ENCODE peak calls at places on chromosome 16, in nine cellular contexts. One of them, this sample, is unnamed.
A peak's percentile ranks its signal among the peaks of the same experiment; 100 is the strongest.

GRCh38 chr16:24645739-24646645 is 83.5 kb upstream of the TNRC6A start:
- DNase-seq in breast epithelium: no peak
- DNase-seq in upper lobe of left lung: no peak
- DNase-seq in prostate gland: no peak
- DNase-seq in K562: no peak
- DNase-seq in sigmoid colon: peak; percentile 67
- DNase-seq in HL-60: no peak
- DNase-seq in transverse colon: no peak
- DNase-seq in spleen: no peak
- DNase-seq in this sample: no peak

GRCh38 chr16:54930034-54930938 is at the start of gene IRX5:
- DNase-seq in breast epithelium: peak; percentile 96
- DNase-seq in upper lobe of left lung: peak; percentile 91
- DNase-seq in prostate gland: peak; percentile 96
- DNase-seq in K562: peak; percentile 83
- DNase-seq in sigmoid colon: peak; percentile 83
- DNase-seq in HL-60: peak; percentile 87
- DNase-seq in transverse colon: peak; percentile 65
- DNase-seq in spleen: peak; percentile 86
- DNase-seq in this sample: no peak

GRCh38 chr16:23640669-23640958 is 496 bp downstream of the PALB2 start:
- DNase-seq in breast epithelium: no peak
- DNase-seq in upper lobe of left lung: no peak
- DNase-seq in prostate gland: no peak
- DNase-seq in K562: no peak
- DNase-seq in sigmoid colon: no peak
- DNase-seq in HL-60: peak; percentile 43
- DNase-seq in transverse colon: no peak
- DNase-seq in spleen: no peak
- DNase-seq in this sample: no peak

GRCh38 chr16:9048302-9048700 is 43.1 kb upstream of the HAPSTR1 start:
- DNase-seq in breast epithelium: no peak
- DNase-seq in upper lobe of left lung: no peak
- DNase-seq in prostate gland: no peak
- DNase-seq in K562: no peak
- DNase-seq in sigmoid colon: no peak
- DNase-seq in HL-60: no peak
- DNase-seq in transverse colon: no peak
- DNase-seq in spleen: no peak
- DNase-seq in this sample: no peak

GRCh38 chr16:9357829-9358228 is 266.4 kb downstream of the HAPSTR1 start:
- DNase-seq in breast epithelium: no peak
- DNase-seq in upper lobe of left lung: no peak
- DNase-seq in prostate gland: no peak
- DNase-seq in K562: no peak
- DNase-seq in sigmoid colon: no peak
- DNase-seq in HL-60: no peak
- DNase-seq in transverse colon: no peak
- DNase-seq in spleen: no peak
- DNase-seq in this sample: no peak

GRCh38 chr16:11024333-11025053 is 80.1 kb downstream of the CLEC16A start:
- DNase-seq in breast epithelium: no peak
- DNase-seq in upper lobe of left lung: no peak
- DNase-seq in prostate gland: no peak
- DNase-seq in K562: no peak
- DNase-seq in sigmoid colon: no peak
- DNase-seq in HL-60: no peak
- DNase-seq in transverse colon: no peak
- DNase-seq in spleen: no peak
- DNase-seq in this sample: no peak

GRCh38 chr16:30032083-30032819 is 1.2 kb upstream of the TLCD3B start:
- DNase-seq in breast epithelium: no peak
- DNase-seq in upper lobe of left lung: peak; percentile 33
- DNase-seq in prostate gland: no peak
- DNase-seq in K562: peak; percentile 68
- DNase-seq in sigmoid colon: no peak
- DNase-seq in HL-60: no peak
- DNase-seq in transverse colon: peak; percentile 57
- DNase-seq in spleen: no peak
- DNase-seq in this sample: no peak

GRCh38 chr16:17497648-17498047 is 26.9 kb upstream of the XYLT1 start:
- DNase-seq in breast epithelium: no peak
- DNase-seq in upper lobe of left lung: no peak
- DNase-seq in prostate gland: no peak
- DNase-seq in K562: no peak
- DNase-seq in sigmoid colon: no peak
- DNase-seq in HL-60: no peak
- DNase-seq in transverse colon: no peak
- DNase-seq in spleen: no peak
- DNase-seq in this sample: peak; percentile 16

GRCh38 chr16:19286827-19287226 is 1.3 kb downstream of the CLEC19A start:
- DNase-seq in breast epithelium: no peak
- DNase-seq in upper lobe of left lung: no peak
- DNase-seq in prostate gland: no peak
- DNase-seq in K562: no peak
- DNase-seq in sigmoid colon: no peak
- DNase-seq in HL-60: no peak
- DNase-seq in transverse colon: no peak
- DNase-seq in spleen: no peak
- DNase-seq in this sample: no peak

GRCh38 chr16:64590516-64590915 is 531.3 kb downstream of the CDH11 start:
- DNase-seq in breast epithelium: no peak
- DNase-seq in upper lobe of left lung: no peak
- DNase-seq in prostate gland: no peak
- DNase-seq in K562: no peak
- DNase-seq in sigmoid colon: no peak
- DNase-seq in HL-60: no peak
- DNase-seq in transverse colon: no peak
- DNase-seq in spleen: no peak
- DNase-seq in this sample: no peak

GRCh38 chr16:1073566-1074378 is 1.2 kb downstream of the SSTR5 start:
- DNase-seq in breast epithelium: no peak
- DNase-seq in upper lobe of left lung: no peak
- DNase-seq in prostate gland: no peak
- DNase-seq in K562: peak; percentile 30
- DNase-seq in sigmoid colon: no peak
- DNase-seq in HL-60: no peak
- DNase-seq in transverse colon: no peak
- DNase-seq in spleen: no peak
- DNase-seq in this sample: no peak

GRCh38 chr16:70804153-70804728 is 3.3 kb upstream of the VAC14 start:
- DNase-seq in breast epithelium: no peak
- DNase-seq in upper lobe of left lung: no peak
- DNase-seq in prostate gland: no peak
- DNase-seq in K562: no peak
- DNase-seq in sigmoid colon: no peak
- DNase-seq in HL-60: peak; percentile 91
- DNase-seq in transverse colon: no peak
- DNase-seq in spleen: no peak
- DNase-seq in this sample: no peak
- H3K4me3 ChIP-seq in breast epithelium: no peak overlapping the region
- H3K4me3 ChIP-seq in upper lobe of left lung: no peak overlapping the region
- H3K4me3 ChIP-seq in prostate gland: no peak overlapping the region
- H3K4me3 ChIP-seq in K562: no peak overlapping the region
- H3K4me3 ChIP-seq in sigmoid colon: no peak overlapping the region
- H3K4me3 ChIP-seq in HL-60: no peak overlapping the region
- H3K4me3 ChIP-seq in transverse colon: no peak overlapping the region
- H3K4me3 ChIP-seq in spleen: no peak overlapping the region
- H3K4me3 ChIP-seq in this sample: no peak overlapping the region

DNA sequence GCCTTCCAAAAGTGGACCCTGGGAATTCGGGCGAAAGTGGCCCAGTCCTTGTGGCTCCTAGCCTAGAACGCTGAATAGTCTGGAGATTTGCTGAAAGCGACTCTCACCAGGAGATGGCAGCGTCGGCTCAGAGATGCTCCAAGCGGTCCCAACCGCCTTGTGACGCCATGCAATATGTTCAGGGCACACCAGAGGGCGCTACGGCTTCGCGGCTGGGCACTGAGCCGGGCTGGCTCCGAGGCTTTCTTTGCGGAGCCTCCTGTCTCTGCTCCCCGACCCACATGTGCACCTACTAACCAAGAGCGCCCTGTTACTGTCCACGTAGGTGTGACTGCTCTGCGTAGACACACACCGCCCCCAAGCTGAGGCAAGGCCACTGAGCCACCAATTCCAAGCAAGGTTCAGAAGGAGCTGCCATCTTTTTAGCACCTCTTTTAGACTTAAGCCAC is 36.9 kb downstream of the SYCE1L start:
- DNase-seq in breast epithelium: peak; percentile 90
- DNase-seq in upper lobe of left lung: peak; percentile 86
- DNase-seq in prostate gland: peak; percentile 82
- DNase-seq in K562: peak; percentile 87
- DNase-seq in sigmoid colon: peak; percentile 91
- DNase-seq in HL-60: peak; percentile 54
- DNase-seq in transverse colon: peak; percentile 89
- DNase-seq in spleen: peak; percentile 94
- DNase-seq in this sample: no peak
- TF ChIP-seq POLR2AphosphoS5 in breast epithelium: peak; percentile 66
- TF ChIP-seq POLR2AphosphoS5 in upper lobe of left lung: no peak
- TF ChIP-seq POLR2AphosphoS5 in prostate gland: peak; percentile 22
- TF ChIP-seq POLR2AphosphoS5 in K562: no peak
- TF ChIP-seq POLR2AphosphoS5 in sigmoid colon: no peak
- TF ChIP-seq POLR2AphosphoS5 in HL-60: no peak
- TF ChIP-seq POLR2AphosphoS5 in transverse colon: no peak
- TF ChIP-seq POLR2AphosphoS5 in spleen: peak; percentile 39
- TF ChIP-seq POLR2AphosphoS5 in this sample: peak; percentile 36

DNA sequence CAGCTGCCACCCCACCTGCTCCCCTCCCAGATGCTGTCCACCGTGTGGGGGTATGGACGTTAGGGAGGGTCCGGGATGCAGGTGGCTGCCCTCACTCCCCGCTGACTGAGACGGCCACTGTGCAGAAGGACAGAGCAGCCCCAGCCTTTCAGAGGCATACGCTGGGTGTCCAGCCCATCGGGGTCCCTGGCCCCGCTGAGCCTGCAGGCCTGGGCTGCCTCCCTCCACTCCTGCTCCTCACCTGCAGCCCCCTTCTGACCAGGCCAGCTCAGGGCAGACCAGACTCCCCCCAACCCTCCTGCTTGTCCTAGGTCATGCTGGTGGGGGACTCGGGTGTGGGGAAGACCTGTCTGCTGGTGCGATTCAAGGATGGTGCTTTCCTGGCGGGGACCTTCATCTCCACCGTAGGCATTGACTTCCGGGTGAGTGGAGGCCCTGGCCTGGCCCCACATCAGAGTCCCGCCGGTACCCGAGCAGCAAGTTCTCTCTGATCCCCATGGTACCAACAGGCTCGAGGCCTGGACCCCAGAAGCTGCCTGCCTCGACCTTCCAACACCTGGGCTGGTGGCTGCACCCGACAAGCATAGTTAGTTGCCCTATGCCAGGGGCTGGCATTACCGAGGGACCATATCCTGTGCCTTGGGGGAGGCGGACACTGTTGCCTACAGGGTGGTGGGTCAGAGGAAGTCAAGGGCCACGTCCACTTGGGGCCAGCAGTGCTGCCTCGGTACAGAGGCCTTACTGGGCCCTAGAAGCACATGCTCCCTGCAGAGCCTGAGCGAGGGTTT is 1.4 kb downstream of the RAB26 start:
- DNase-seq in breast epithelium: no peak
- DNase-seq in upper lobe of left lung: no peak
- DNase-seq in prostate gland: no peak
- DNase-seq in K562: no peak
- DNase-seq in sigmoid colon: no peak
- DNase-seq in HL-60: no peak
- DNase-seq in transverse colon: no peak
- DNase-seq in spleen: peak; percentile 69
- DNase-seq in this sample: no peak
- H3K4me3 ChIP-seq in breast epithelium: no peak overlapping the region
- H3K4me3 ChIP-seq in upper lobe of left lung: no peak overlapping the region
- H3K4me3 ChIP-seq in prostate gland: no peak overlapping the region
- H3K4me3 ChIP-seq in K562: peak overlapping the region; percentile 48
- H3K4me3 ChIP-seq in sigmoid colon: no peak overlapping the region
- H3K4me3 ChIP-seq in HL-60: no peak overlapping the region
- H3K4me3 ChIP-seq in transverse colon: peak overlapping the region; percentile 64
- H3K4me3 ChIP-seq in spleen: no peak overlapping the region
- H3K4me3 ChIP-seq in this sample: no peak overlapping the region

GRCh38 chr16:52002021-52002420 is 544.9 kb downstream of the TOX3 start:
- DNase-seq in breast epithelium: no peak
- DNase-seq in upper lobe of left lung: no peak
- DNase-seq in prostate gland: no peak
- DNase-seq in K562: no peak
- DNase-seq in sigmoid colon: no peak
- DNase-seq in HL-60: no peak
- DNase-seq in transverse colon: no peak
- DNase-seq in spleen: no peak
- DNase-seq in this sample: no peak
- TF ChIP-seq POLR2AphosphoS5 in breast epithelium: no peak
- TF ChIP-seq POLR2AphosphoS5 in upper lobe of left lung: no peak
- TF ChIP-seq POLR2AphosphoS5 in prostate gland: no peak
- TF ChIP-seq POLR2AphosphoS5 in K562: no peak
- TF ChIP-seq POLR2AphosphoS5 in sigmoid colon: no peak
- TF ChIP-seq POLR2AphosphoS5 in HL-60: no peak
- TF ChIP-seq POLR2AphosphoS5 in transverse colon: no peak
- TF ChIP-seq POLR2AphosphoS5 in spleen: no peak
- TF ChIP-seq POLR2AphosphoS5 in this sample: no peak

GRCh38 chr16:49463529-49463928 is 89.9 kb downstream of the C16orf78 start:
- DNase-seq in breast epithelium: no peak
- DNase-seq in upper lobe of left lung: peak; percentile 26
- DNase-seq in prostate gland: no peak
- DNase-seq in K562: no peak
- DNase-seq in sigmoid colon: peak; percentile 36
- DNase-seq in HL-60: no peak
- DNase-seq in transverse colon: peak; percentile 72
- DNase-seq in spleen: peak; percentile 82
- DNase-seq in this sample: peak; percentile 22

GRCh38 chr16:49464093-49464492 is 90.5 kb downstream of the C16orf78 start:
- DNase-seq in breast epithelium: no peak
- DNase-seq in upper lobe of left lung: no peak
- DNase-seq in prostate gland: no peak
- DNase-seq in K562: no peak
- DNase-seq in sigmoid colon: peak; percentile 8
- DNase-seq in HL-60: no peak
- DNase-seq in transverse colon: no peak
- DNase-seq in spleen: peak; percentile 45
- DNase-seq in this sample: peak; percentile 7

GRCh38 chr16:49462356-49462988 is 88.9 kb downstream of the C16orf78 start:
- DNase-seq in breast epithelium: no peak
- DNase-seq in upper lobe of left lung: no peak
- DNase-seq in prostate gland: no peak
- DNase-seq in K562: no peak
- DNase-seq in sigmoid colon: no peak
- DNase-seq in HL-60: no peak
- DNase-seq in transverse colon: no peak
- DNase-seq in spleen: no peak
- DNase-seq in this sample: no peak

GRCh38 chr16:49461517-49461951 is 87.9 kb downstream of the C16orf78 start:
- DNase-seq in breast epithelium: no peak
- DNase-seq in upper lobe of left lung: peak; percentile 18
- DNase-seq in prostate gland: no peak
- DNase-seq in K562: no peak
- DNase-seq in sigmoid colon: peak; percentile 59
- DNase-seq in HL-60: no peak
- DNase-seq in transverse colon: no peak
- DNase-seq in spleen: peak; percentile 73
- DNase-seq in this sample: peak; percentile 81

GRCh38 chr16:49462989-49463371 is 89.4 kb downstream of the C16orf78 start:
- DNase-seq in breast epithelium: no peak
- DNase-seq in upper lobe of left lung: peak; percentile 10
- DNase-seq in prostate gland: no peak
- DNase-seq in K562: no peak
- DNase-seq in sigmoid colon: peak; percentile 43
- DNase-seq in HL-60: no peak
- DNase-seq in transverse colon: no peak
- DNase-seq in spleen: peak; percentile 71
- DNase-seq in this sample: peak; percentile 90
- H3K4me3 ChIP-seq in breast epithelium: no peak overlapping the region
- H3K4me3 ChIP-seq in upper lobe of left lung: no peak overlapping the region
- H3K4me3 ChIP-seq in prostate gland: no peak overlapping the region
- H3K4me3 ChIP-seq in K562: no peak overlapping the region
- H3K4me3 ChIP-seq in sigmoid colon: no peak overlapping the region
- H3K4me3 ChIP-seq in HL-60: no peak overlapping the region
- H3K4me3 ChIP-seq in transverse colon: no peak overlapping the region
- H3K4me3 ChIP-seq in spleen: no peak overlapping the region
- H3K4me3 ChIP-seq in this sample: no peak overlapping the region